ENCODE peak calls at places on chromosomes 6 and 20, in nine cellular contexts. U is NCI-H2081 treated with DMSO at 0.1 percent for 48 hours, R is progenitor cell of endocrine pancreas, J is bronchial epithelial cell, C is mesothelial cell of epicardium, F is HCT116, Y is prostate gland, B is H54, W is head of caudate nucleus. P is an unnamed sample.

GRCh38 chr6:68094070-68094469 is 541.0 kb upstream of the ADGRB3 start:
- DNase-seq in B (no peak), R (no peak), U (no peak), C (no peak), F (no peak), W (no peak), Y (no peak), J (no peak), P (no peak)

GRCh38 chr20:50320910-50321796 is 130.5 kb downstream of the CEBPB start:
- DNase-seq in C (peak), U (no peak), F (peak), Y (peak), B (peak), J (peak), W (no peak), R (peak), P (peak)

GRCh38 chr6:105868823-105869460 is 217.2 kb upstream of the PRDM1 start:
- DNase-seq in C (no peak), W (no peak), B (no peak), U (no peak), F (no peak), R (no peak), J (peak), Y (no peak), P (no peak)

GRCh38 chr6:12160350-12160749 is 129.8 kb upstream of the EDN1 start:
- DNase-seq in J (no peak), C (no peak), Y (no peak), B (no peak), U (no peak), R (no peak), W (no peak), F (no peak), P (no peak)

GRCh38 chr20:25247100-25247665 is 702 bp upstream of the PYGB start:
- DNase-seq in U (no peak), J (peak), R (peak), C (no peak), Y (peak), W (peak), F (peak), B (no peak), P (peak)

GRCh38 chr6:22596011-22596410 is 26.6 kb downstream of the HDGFL1 start:
- DNase-seq in C (no peak), W (no peak), J (peak), F (no peak), B (no peak), Y (no peak), U (no peak), R (no peak), P (no peak)

GRCh38 chr6:19549109-19549508 is 288.1 kb upstream of the ID4 start:
- DNase-seq in R (no peak), W (no peak), F (no peak), J (no peak), U (no peak), B (no peak), C (no peak), Y (no peak), P (no peak)

GRCh38 chr6:133756046-133756445 is 132.9 kb upstream of the TCF21 start:
- DNase-seq in W (no peak), F (no peak), U (no peak), B (no peak), Y (no peak), C (no peak), J (no peak), R (no peak), P (no peak)

P was measured in PC-9.